ENCODE peak calls at places on chromosomes 13 and 19, in nine cellular contexts. S is activated CD8-positive, alpha-beta T cell treated with anti-CD3 and anti-CD28 coated beads for 36 hours; M is neural progenitor cell; H is D721Med; R is GM13976; B is fibroblast of mammary gland; J is breast epithelium; K is progenitor cell of endocrine pancreas; Y is AG09319. D is an unnamed sample.
A peak's percentile ranks its signal among the peaks of the same experiment; 100 is the strongest.

GRCh38 chr13:46359731-46360130 is 27.3 kb downstream of the RUBCNL start:
- DNase-seq in Y (no peak), R (no peak), M (no peak), S (no peak), K (no peak), H (no peak), J (no peak), B (peak; percentile 80), D (no peak)

GRCh38 chr13:78398743-78399410 is 204.5 kb downstream of the POU4F1 start:
- DNase-seq in Y (no peak), H (no peak), B (no peak), M (no peak), K (no peak), J (no peak), R (peak; percentile 45), S (no peak), D (peak; percentile 41)

GRCh38 chr13:85093808-85094207 is 705.4 kb downstream of the SLITRK6 start:
- DNase-seq in M (no peak), B (peak; percentile 6), Y (no peak), R (no peak), H (no peak), S (no peak), K (no peak), J (no peak), D (no peak)

GRCh38 chr13:76293346-76293745 is 592.9 kb downstream of the KCTD12 start:
- DNase-seq in S (no peak), K (no peak), R (no peak), M (no peak), H (no peak), Y (peak; percentile 36), J (no peak), B (peak; percentile 75), D (no peak)

GRCh38 chr13:48738261-48738755 is 84.6 kb downstream of the CYSLTR2 start:
- DNase-seq in Y (no peak), J (no peak), H (no peak), B (no peak), M (peak; percentile 3), R (no peak), S (no peak), K (no peak), D (no peak)

GRCh38 chr19:17841810-17842662 is 5.7 kb downstream of the JAK3 start:
- DNase-seq in J (no peak), S (peak; percentile 84), H (peak; percentile 100), R (peak; percentile 73), M (peak; percentile 97), K (peak; percentile 50), Y (peak; percentile 69), B (peak; percentile 84), D (peak; percentile 70)

GRCh38 chr19:14413765-14414171 is 5.4 kb downstream of the DDX39A start:
- DNase-seq in K (no peak), S (no peak), Y (no peak), B (peak; percentile 66), H (no peak), J (no peak), M (no peak), R (no peak), D (peak; percentile 3)

GRCh38 chr13:24011266-24011665 is 114.0 kb upstream of the C1QTNF9B start:
- DNase-seq in S (no peak), K (no peak), J (no peak), B (no peak), H (no peak), Y (no peak), M (no peak), R (no peak), D (no peak)

GRCh38 chr19:42282036-42282762 is 13.1 kb downstream of the CIC start:
- DNase-seq in H (no peak), J (no peak), S (peak; percentile 45), Y (no peak), K (no peak), B (peak; percentile 50), R (no peak), M (peak; percentile 52), D (no peak)

GRCh38 chr19:21709464-21709863 is 57.9 kb downstream of the ZNF100 start:
- DNase-seq in J (no peak), K (no peak), R (no peak), S (no peak), M (no peak), H (no peak), B (no peak), Y (no peak), D (no peak)

GRCh38 chr13:113801289-113801961 is 42.4 kb downstream of the TMEM255B start:
- DNase-seq in Y (no peak), S (no peak), R (no peak), J (no peak), M (no peak), B (no peak), H (no peak), K (no peak), D (no peak)

GRCh38 chr13:113804017-113804702 is 45.1 kb downstream of the TMEM255B start:
- DNase-seq in B (peak; percentile 42), J (no peak), R (no peak), K (no peak), H (no peak), Y (no peak), M (no peak), S (no peak), D (no peak)

GRCh38 chr13:113803409-113804016 is 44.5 kb downstream of the TMEM255B start:
- DNase-seq in M (no peak), H (no peak), Y (no peak), J (no peak), R (no peak), B (no peak), K (no peak), S (no peak), D (no peak)

GRCh38 chr13:113802090-113802531 is 43.1 kb downstream of the TMEM255B start:
- DNase-seq in Y (peak; percentile 39), B (peak; percentile 76), H (no peak), K (no peak), M (peak; percentile 67), R (no peak), J (no peak), S (no peak), D (no peak)

GRCh38 chr13:113802761-113803160 is 43.7 kb downstream of the TMEM255B start:
- DNase-seq in H (no peak), J (no peak), R (no peak), M (no peak), B (no peak), Y (no peak), S (no peak), K (no peak), D (no peak)
- TF ChIP-seq CTCF in H (no peak), J (no peak), R (no peak), M (no peak), B (no peak), Y (no peak), S (no peak), K (no peak), D (no peak)

GRCh38 chr13:67200605-67201004 is 29.5 kb downstream of the PCDH9 start:
- DNase-seq in H (no peak), S (no peak), M (no peak), J (no peak), B (no peak), R (no peak), K (no peak), Y (no peak), D (no peak)

GRCh38 chr13:67197704-67198103 is 32.4 kb downstream of the PCDH9 start:
- DNase-seq in M (no peak), B (no peak), J (no peak), S (no peak), K (no peak), Y (no peak), H (no peak), R (no peak), D (no peak)

GRCh38 chr13:67204731-67205130 is 25.4 kb downstream of the PCDH9 start:
- DNase-seq in B (peak; percentile 18), R (no peak), M (no peak), J (no peak), S (no peak), H (no peak), K (no peak), Y (no peak), D (no peak)

GRCh38 chr13:67200183-67200582 is 30.0 kb downstream of the PCDH9 start:
- DNase-seq in S (no peak), H (no peak), R (no peak), J (no peak), M (no peak), Y (no peak), B (no peak), K (no peak), D (no peak)
- TF ChIP-seq CTCF in S (no peak), H (no peak), R (no peak), J (no peak), M (no peak), Y (no peak), B (no peak), K (no peak), D (no peak)

DNA sequence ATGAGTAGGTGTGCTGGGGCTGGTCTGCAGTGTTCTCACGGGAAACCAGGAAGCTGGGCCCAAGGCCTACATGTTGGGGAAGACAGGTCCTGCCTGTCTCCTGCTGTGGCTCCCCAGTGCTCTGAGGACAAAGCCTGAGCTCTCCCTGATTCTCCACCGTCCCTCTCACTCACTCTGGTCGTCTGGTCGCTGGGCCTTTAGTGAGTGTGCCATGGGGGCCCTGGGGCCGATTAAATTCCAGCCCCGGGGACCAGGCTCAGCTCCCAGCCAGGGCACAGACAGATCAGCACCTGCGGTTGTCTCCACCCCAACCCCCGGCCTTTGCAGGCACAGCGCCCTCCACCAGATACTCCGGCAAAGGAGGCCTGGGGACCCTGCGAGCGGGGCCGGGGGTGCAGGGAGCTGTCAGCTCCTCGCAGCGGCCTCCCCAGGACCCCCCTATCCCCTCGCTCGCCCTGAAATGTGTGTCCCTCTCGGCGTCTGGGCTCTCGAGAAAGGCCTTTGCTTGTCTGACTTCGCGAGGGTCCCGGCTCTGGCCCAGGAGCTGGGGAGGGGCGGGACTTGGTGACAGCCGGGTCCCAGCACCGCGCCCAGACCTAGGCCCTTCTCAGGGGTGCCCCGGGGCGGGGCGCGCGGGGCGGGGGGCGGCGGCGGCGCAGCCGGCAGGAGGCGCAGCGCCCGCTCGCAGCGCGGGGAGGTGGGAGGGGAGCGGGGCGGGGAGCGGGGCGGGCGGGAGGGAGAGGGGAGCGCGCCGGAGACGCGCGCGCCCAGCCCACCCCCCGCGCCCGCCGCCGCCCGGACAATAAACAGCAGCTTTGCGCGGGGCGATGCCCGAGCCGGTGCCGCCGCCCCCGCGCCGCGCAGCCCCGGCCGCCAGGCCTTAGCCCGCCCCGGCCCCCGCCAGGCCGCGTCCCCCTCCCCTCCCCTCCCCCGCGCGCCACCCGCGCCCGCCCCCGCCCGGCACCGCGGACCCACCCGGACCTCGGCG is at the start of gene PALM:
- DNase-seq in S (no peak), B (no peak), Y (no peak), H (no peak), M (peak; percentile 80), J (no peak), R (no peak), K (peak; percentile 52), D (no peak)
- TF ChIP-seq CTCF in S (no peak), B (no peak), Y (no peak), H (no peak), M (peak; percentile 22), J (no peak), R (no peak), K (peak; percentile 40), D (no peak)

DNA sequence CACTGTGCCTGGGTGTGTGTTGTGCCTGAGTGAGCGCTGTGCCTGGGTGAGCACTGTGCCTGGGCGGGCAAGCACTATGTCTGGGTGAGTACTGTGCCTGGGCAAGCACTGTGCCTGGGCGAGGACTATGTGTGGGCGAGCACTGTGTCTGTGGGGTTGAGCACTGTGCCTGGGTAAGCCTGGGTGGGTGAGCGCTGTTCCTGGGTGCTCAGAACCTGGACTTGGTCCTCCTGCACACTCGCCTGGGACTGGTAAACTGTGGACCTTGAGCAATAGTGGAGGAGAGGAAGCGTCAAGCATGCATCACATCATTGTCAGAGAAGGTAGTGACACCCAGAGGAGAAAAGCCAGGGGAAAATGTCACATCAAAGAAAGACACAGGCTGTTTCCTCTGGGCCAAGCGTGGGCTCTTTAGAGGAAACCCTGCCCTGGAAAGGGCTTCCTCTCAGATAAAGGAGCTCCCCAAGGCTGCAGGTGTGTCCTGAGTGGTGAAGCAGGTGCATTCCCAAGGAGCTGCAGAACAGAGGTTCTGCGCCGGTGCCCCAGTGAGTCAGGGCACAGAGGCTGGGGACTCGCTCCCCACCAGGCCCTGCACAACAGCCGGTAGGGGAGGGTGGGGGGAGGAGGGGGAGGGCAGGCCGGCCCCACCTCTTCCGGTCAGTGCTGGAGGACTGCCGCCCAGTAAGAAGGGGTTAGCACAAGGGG is 141.2 kb downstream of the TEX29 start:
- DNase-seq in Y (no peak), J (no peak), B (no peak), K (no peak), H (no peak), R (no peak), S (no peak), M (no peak), D (no peak)
- TF ChIP-seq CTCF in Y (no peak), J (no peak), B (no peak), K (no peak), H (no peak), R (no peak), S (no peak), M (no peak), D (no peak)